ENCODE peak calls at places on chromosomes 1 and 21, in ten cellular contexts. One of them, this sample, is unnamed.

GRCh38 chr21:26964379-26964778 is 2.5 kb downstream of the ADAMTS5 start:
- DNase-seq in tibial artery: peak; percentile 69
- DNase-seq in PC-3: no peak
- DNase-seq in fibroblast of mammary gland: peak; percentile 75
- DNase-seq in colonic mucosa: peak; percentile 33
- DNase-seq in AG04449: no peak
- DNase-seq in A549: no peak
- DNase-seq in pancreas: no peak
- DNase-seq in fibroblast of lung: no peak
- DNase-seq in uterus: peak; percentile 90
- DNase-seq in this sample: peak; percentile 26

GRCh38 chr21:39124852-39125251 is 58.4 kb downstream of the PSMG1 start:
- DNase-seq in tibial artery: no peak
- DNase-seq in fibroblast of mammary gland: no peak
- DNase-seq in fibroblast of lung: no peak
- DNase-seq in A549: no peak
- DNase-seq in colonic mucosa: no peak
- DNase-seq in PC-3: no peak
- DNase-seq in AG04449: no peak
- DNase-seq in uterus: no peak
- DNase-seq in pancreas: no peak
- DNase-seq in this sample: no peak

GRCh38 chr1:172670791-172671190 is 11.9 kb downstream of the FASLG start:
- DNase-seq in A549: no peak
- DNase-seq in colonic mucosa: no peak
- DNase-seq in tibial artery: no peak
- DNase-seq in uterus: no peak
- DNase-seq in AG04449: no peak
- DNase-seq in PC-3: no peak
- DNase-seq in pancreas: no peak
- DNase-seq in fibroblast of mammary gland: no peak
- DNase-seq in fibroblast of lung: no peak
- DNase-seq in this sample: no peak

GRCh38 chr1:109923131-109923945 is 12.7 kb downstream of the CSF1 start:
- DNase-seq in AG04449: no peak
- DNase-seq in uterus: no peak
- DNase-seq in pancreas: peak; percentile 9
- DNase-seq in fibroblast of lung: no peak
- DNase-seq in A549: no peak
- DNase-seq in colonic mucosa: peak; percentile 32
- DNase-seq in fibroblast of mammary gland: no peak
- DNase-seq in tibial artery: no peak
- DNase-seq in PC-3: no peak
- DNase-seq in this sample: peak; percentile 26

GRCh38 chr1:230495021-230495550 is 69.0 kb upstream of the PGBD5 start:
- DNase-seq in pancreas: no peak
- DNase-seq in AG04449: no peak
- DNase-seq in fibroblast of mammary gland: no peak
- DNase-seq in uterus: no peak
- DNase-seq in A549: no peak
- DNase-seq in PC-3: no peak
- DNase-seq in tibial artery: no peak
- DNase-seq in colonic mucosa: no peak
- DNase-seq in fibroblast of lung: no peak
- DNase-seq in this sample: no peak

GRCh38 chr1:181134543-181135461 is 46.3 kb downstream of the IER5 start:
- DNase-seq in pancreas: no peak
- DNase-seq in colonic mucosa: peak; percentile 67
- DNase-seq in uterus: no peak
- DNase-seq in tibial artery: no peak
- DNase-seq in AG04449: peak; percentile 68
- DNase-seq in A549: peak; percentile 77
- DNase-seq in PC-3: peak; percentile 53
- DNase-seq in fibroblast of mammary gland: peak; percentile 81
- DNase-seq in fibroblast of lung: peak; percentile 89
- DNase-seq in this sample: peak; percentile 73

GRCh38 chr1:246497331-246497915 is 9.7 kb downstream of the SMYD3 start:
- DNase-seq in fibroblast of lung: peak; percentile 63
- DNase-seq in tibial artery: no peak
- DNase-seq in PC-3: peak; percentile 92
- DNase-seq in uterus: no peak
- DNase-seq in colonic mucosa: no peak
- DNase-seq in A549: peak; percentile 79
- DNase-seq in AG04449: no peak
- DNase-seq in fibroblast of mammary gland: peak; percentile 83
- DNase-seq in pancreas: no peak
- DNase-seq in this sample: peak; percentile 90

GRCh38 chr1:151050051-151050688 is 2.6 kb downstream of the C1orf56 start:
- DNase-seq in A549: no peak
- DNase-seq in pancreas: no peak
- DNase-seq in AG04449: no peak
- DNase-seq in tibial artery: no peak
- DNase-seq in colonic mucosa: no peak
- DNase-seq in fibroblast of lung: no peak
- DNase-seq in PC-3: no peak
- DNase-seq in uterus: no peak
- DNase-seq in fibroblast of mammary gland: no peak
- DNase-seq in this sample: no peak

GRCh38 chr21:46183910-46184624 is at the start of gene SPATC1L:
- DNase-seq in tibial artery: no peak
- DNase-seq in pancreas: peak; percentile 51
- DNase-seq in uterus: peak; percentile 69
- DNase-seq in PC-3: peak; percentile 63
- DNase-seq in colonic mucosa: peak; percentile 60
- DNase-seq in fibroblast of lung: peak; percentile 85
- DNase-seq in fibroblast of mammary gland: peak; percentile 36
- DNase-seq in AG04449: no peak
- DNase-seq in A549: no peak
- DNase-seq in this sample: peak; percentile 61

GRCh38 chr21:46181436-46181835 is 2.8 kb downstream of the SPATC1L start:
- DNase-seq in PC-3: no peak
- DNase-seq in A549: no peak
- DNase-seq in uterus: no peak
- DNase-seq in pancreas: no peak
- DNase-seq in colonic mucosa: no peak
- DNase-seq in fibroblast of mammary gland: no peak
- DNase-seq in tibial artery: no peak
- DNase-seq in fibroblast of lung: no peak
- DNase-seq in AG04449: no peak
- DNase-seq in this sample: no peak

GRCh38 chr21:46180778-46181391 is 3.4 kb downstream of the SPATC1L start:
- DNase-seq in A549: no peak
- DNase-seq in pancreas: no peak
- DNase-seq in tibial artery: no peak
- DNase-seq in colonic mucosa: no peak
- DNase-seq in PC-3: no peak
- DNase-seq in uterus: no peak
- DNase-seq in fibroblast of lung: no peak
- DNase-seq in fibroblast of mammary gland: no peak
- DNase-seq in AG04449: no peak
- DNase-seq in this sample: no peak

GRCh38 chr21:46181953-46182547 is 2.2 kb downstream of the SPATC1L start:
- DNase-seq in tibial artery: no peak
- DNase-seq in pancreas: no peak
- DNase-seq in uterus: no peak
- DNase-seq in fibroblast of lung: no peak
- DNase-seq in A549: no peak
- DNase-seq in PC-3: no peak
- DNase-seq in fibroblast of mammary gland: no peak
- DNase-seq in colonic mucosa: peak; percentile 17
- DNase-seq in AG04449: no peak
- DNase-seq in this sample: no peak

DNA sequence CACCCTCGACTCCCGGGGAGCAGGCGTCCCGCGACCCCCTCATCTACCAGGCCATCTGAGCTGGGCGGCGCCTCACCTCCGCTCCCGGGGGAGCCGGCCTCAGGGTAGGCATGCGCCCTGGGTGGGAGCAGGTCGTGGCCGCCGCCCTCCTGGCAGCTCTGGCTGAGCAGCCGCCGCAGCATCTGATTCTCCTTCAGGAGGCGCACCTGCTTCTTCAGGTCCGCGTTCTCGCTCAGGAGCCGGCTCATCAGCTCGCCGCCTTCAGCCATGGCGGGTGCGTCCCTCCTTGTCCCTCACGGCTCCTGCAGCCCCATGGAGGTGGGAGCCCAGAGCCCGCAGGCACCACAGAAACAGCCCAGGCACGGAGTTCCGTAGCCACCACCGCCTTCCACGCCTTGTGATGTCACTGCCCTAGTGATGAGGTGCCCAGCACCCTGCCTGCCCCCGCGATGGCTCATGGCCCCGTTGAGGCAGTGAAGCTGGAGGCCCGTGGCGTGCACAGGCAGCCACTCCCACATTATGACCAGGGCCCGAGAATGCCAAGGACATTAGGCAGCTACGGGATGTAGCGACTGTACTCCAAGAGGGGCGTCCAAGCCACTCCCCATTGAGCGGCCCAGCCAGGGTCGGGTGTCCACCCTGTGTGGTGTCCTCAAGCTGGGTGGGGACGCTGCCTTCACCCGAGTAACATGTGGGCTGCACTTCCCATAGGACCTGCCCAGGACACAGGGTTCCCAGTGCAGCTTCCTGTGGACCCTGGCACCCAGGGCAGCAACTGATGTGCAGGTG is 1.5 kb downstream of the SPATC1L start:
- DNase-seq in tibial artery: no peak
- DNase-seq in fibroblast of mammary gland: no peak
- DNase-seq in uterus: no peak
- DNase-seq in AG04449: no peak
- DNase-seq in PC-3: no peak
- DNase-seq in colonic mucosa: peak; percentile 20
- DNase-seq in fibroblast of lung: no peak
- DNase-seq in pancreas: no peak
- DNase-seq in A549: no peak
- DNase-seq in this sample: no peak
- H3K4me3 ChIP-seq in tibial artery: no peak overlapping the region
- H3K4me3 ChIP-seq in fibroblast of mammary gland: no peak overlapping the region
- H3K4me3 ChIP-seq in uterus: no peak overlapping the region
- H3K4me3 ChIP-seq in AG04449: no peak overlapping the region
- H3K4me3 ChIP-seq in PC-3: no peak overlapping the region
- H3K4me3 ChIP-seq in colonic mucosa: no peak overlapping the region
- H3K4me3 ChIP-seq in fibroblast of lung: no peak overlapping the region
- H3K4me3 ChIP-seq in pancreas: no peak overlapping the region
- H3K4me3 ChIP-seq in A549: no peak overlapping the region
- H3K4me3 ChIP-seq in this sample: no peak overlapping the region

DNA sequence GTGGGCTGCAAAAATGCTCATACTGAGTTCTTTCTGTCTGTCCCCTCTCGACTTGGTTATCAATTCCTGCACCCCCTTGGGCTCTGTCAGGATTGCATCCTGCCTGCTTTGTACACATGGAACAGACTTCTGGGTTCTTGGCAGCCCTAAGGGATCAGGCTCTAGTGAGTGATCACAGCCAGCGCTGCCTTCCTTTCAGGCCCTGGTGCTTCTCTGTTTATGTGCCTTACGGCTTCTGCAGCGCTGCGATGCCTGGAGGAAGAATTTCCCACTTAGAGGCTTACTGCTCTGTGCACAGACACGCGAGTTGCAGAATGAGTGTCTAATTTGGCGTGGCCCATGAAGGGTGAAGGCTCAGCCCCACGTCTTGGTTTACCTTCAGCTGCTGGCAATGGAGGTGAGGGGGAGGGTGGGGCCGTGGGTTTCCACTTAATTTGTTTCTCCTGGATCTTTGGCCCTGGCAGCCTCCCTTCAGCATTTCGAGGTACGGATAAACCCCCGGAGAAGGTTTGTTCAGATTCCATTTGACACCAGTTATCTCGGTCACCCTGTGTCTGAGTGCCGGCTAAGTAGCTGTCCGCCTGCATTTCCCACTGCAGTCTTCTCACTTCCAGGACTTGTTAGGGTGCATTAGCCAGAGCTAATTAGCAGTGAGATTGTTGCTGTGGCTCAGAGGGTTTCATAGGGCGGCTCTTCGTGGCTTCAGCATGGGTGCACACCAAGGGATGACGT is 227.3 kb downstream of the DYRK1A start:
- DNase-seq in tibial artery: no peak
- DNase-seq in fibroblast of lung: no peak
- DNase-seq in AG04449: no peak
- DNase-seq in PC-3: no peak
- DNase-seq in A549: no peak
- DNase-seq in colonic mucosa: no peak
- DNase-seq in pancreas: no peak
- DNase-seq in uterus: no peak
- DNase-seq in fibroblast of mammary gland: no peak
- DNase-seq in this sample: peak; percentile 16
- TF ChIP-seq CTCF in tibial artery: no peak
- TF ChIP-seq CTCF in fibroblast of lung: no peak
- TF ChIP-seq CTCF in AG04449: no peak
- TF ChIP-seq CTCF in PC-3: no peak
- TF ChIP-seq CTCF in A549: no peak
- TF ChIP-seq CTCF in colonic mucosa: no peak
- TF ChIP-seq CTCF in pancreas: no peak
- TF ChIP-seq CTCF in uterus: no peak
- TF ChIP-seq CTCF in fibroblast of mammary gland: no peak
- TF ChIP-seq CTCF in this sample: no peak

GRCh38 chr1:74733616-74734484 is 898 bp downstream of the TYW3 start:
- DNase-seq in pancreas: peak; percentile 33
- DNase-seq in AG04449: no peak
- DNase-seq in uterus: no peak
- DNase-seq in A549: peak; percentile 73
- DNase-seq in fibroblast of lung: peak; percentile 75
- DNase-seq in PC-3: peak; percentile 81
- DNase-seq in tibial artery: no peak
- DNase-seq in fibroblast of mammary gland: peak; percentile 82
- DNase-seq in colonic mucosa: peak; percentile 60
- DNase-seq in this sample: peak; percentile 85

GRCh38 chr1:74732960-74733615 is at the start of the genes CRYZ and TYW3:
- DNase-seq in tibial artery: peak; percentile 92
- DNase-seq in pancreas: peak; percentile 93
- DNase-seq in uterus: peak; percentile 93
- DNase-seq in A549: peak; percentile 92
- DNase-seq in colonic mucosa: peak; percentile 96
- DNase-seq in PC-3: peak; percentile 95
- DNase-seq in fibroblast of mammary gland: peak; percentile 93
- DNase-seq in AG04449: peak; percentile 69
- DNase-seq in fibroblast of lung: peak; percentile 94
- DNase-seq in this sample: peak; percentile 96

GRCh38 chr1:74728736-74729135 is 4.1 kb downstream of the CRYZ start:
- DNase-seq in pancreas: no peak
- DNase-seq in PC-3: no peak
- DNase-seq in fibroblast of mammary gland: peak; percentile 54
- DNase-seq in A549: no peak
- DNase-seq in uterus: no peak
- DNase-seq in fibroblast of lung: no peak
- DNase-seq in AG04449: no peak
- DNase-seq in tibial artery: no peak
- DNase-seq in colonic mucosa: no peak
- DNase-seq in this sample: peak; percentile 33

GRCh38 chr1:74729741-74730478 is 2.9 kb downstream of the CRYZ start:
- DNase-seq in AG04449: no peak
- DNase-seq in pancreas: no peak
- DNase-seq in fibroblast of mammary gland: peak; percentile 84
- DNase-seq in fibroblast of lung: peak; percentile 69
- DNase-seq in A549: peak; percentile 82
- DNase-seq in uterus: no peak
- DNase-seq in colonic mucosa: no peak
- DNase-seq in PC-3: peak; percentile 75
- DNase-seq in tibial artery: no peak
- DNase-seq in this sample: peak; percentile 36

DNA sequence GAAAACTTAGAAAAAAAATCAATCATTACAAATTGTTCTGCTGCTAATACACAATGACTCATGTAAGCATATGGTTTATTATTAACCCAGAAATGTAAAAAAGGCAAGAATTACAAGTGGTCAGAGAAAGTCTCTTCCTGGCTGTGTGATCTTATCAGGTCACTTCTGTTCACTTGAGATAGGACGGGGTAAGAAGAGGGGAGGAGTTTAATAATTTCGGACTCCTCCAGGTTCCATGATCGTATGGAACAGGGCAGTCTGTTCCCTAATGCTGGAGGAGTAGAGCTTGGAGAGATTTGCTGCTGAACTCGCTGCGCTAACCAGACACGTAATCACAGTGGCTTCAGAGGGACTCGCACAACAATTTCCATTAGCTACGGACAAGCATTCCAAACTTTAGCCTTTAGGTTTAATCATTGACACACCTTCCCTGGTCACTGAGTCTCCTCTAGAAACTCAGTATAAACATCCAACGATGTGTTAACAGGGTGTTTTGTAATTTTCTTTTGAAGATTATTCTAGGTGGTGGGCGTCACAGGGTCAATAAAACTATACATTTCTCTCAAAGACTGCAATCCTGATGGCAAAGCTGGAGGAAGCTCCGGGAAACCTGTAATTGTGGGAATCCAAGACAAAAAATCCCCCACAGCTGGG is 1.3 kb downstream of the CRYZ start:
- DNase-seq in colonic mucosa: no peak
- DNase-seq in uterus: no peak
- DNase-seq in tibial artery: no peak
- DNase-seq in PC-3: peak; percentile 57
- DNase-seq in AG04449: no peak
- DNase-seq in fibroblast of lung: peak; percentile 32
- DNase-seq in fibroblast of mammary gland: peak; percentile 28
- DNase-seq in pancreas: peak; percentile 55
- DNase-seq in A549: peak; percentile 61
- DNase-seq in this sample: no peak
- H3K4me3 ChIP-seq in colonic mucosa: peak overlapping the region; percentile 61
- H3K4me3 ChIP-seq in uterus: peak overlapping the region; percentile 79
- H3K4me3 ChIP-seq in tibial artery: peak overlapping the region; percentile 67
- H3K4me3 ChIP-seq in PC-3: peak overlapping the region; percentile 81
- H3K4me3 ChIP-seq in AG04449: peak overlapping the region; percentile 42
- H3K4me3 ChIP-seq in fibroblast of lung: no peak overlapping the region
- H3K4me3 ChIP-seq in fibroblast of mammary gland: peak overlapping the region; percentile 83
- H3K4me3 ChIP-seq in pancreas: peak overlapping the region; percentile 54
- H3K4me3 ChIP-seq in A549: peak overlapping the region; percentile 66
- H3K4me3 ChIP-seq in this sample: no peak overlapping the region

GRCh38 chr1:236751385-236751784 is 43.7 kb upstream of the MTR start:
- DNase-seq in fibroblast of mammary gland: no peak
- DNase-seq in fibroblast of lung: no peak
- DNase-seq in pancreas: no peak
- DNase-seq in colonic mucosa: no peak
- DNase-seq in A549: no peak
- DNase-seq in PC-3: no peak
- DNase-seq in uterus: no peak
- DNase-seq in tibial artery: no peak
- DNase-seq in AG04449: no peak
- DNase-seq in this sample: no peak

GRCh38 chr1:236747311-236747956 is 47.7 kb upstream of the MTR start:
- DNase-seq in AG04449: no peak
- DNase-seq in fibroblast of lung: no peak
- DNase-seq in colonic mucosa: no peak
- DNase-seq in PC-3: no peak
- DNase-seq in pancreas: no peak
- DNase-seq in A549: no peak
- DNase-seq in uterus: no peak
- DNase-seq in fibroblast of mammary gland: no peak
- DNase-seq in tibial artery: no peak
- DNase-seq in this sample: no peak

GRCh38 chr1:236750928-236751327 is 44.2 kb upstream of the MTR start:
- DNase-seq in PC-3: no peak
- DNase-seq in fibroblast of mammary gland: no peak
- DNase-seq in colonic mucosa: no peak
- DNase-seq in fibroblast of lung: no peak
- DNase-seq in pancreas: no peak
- DNase-seq in uterus: no peak
- DNase-seq in AG04449: no peak
- DNase-seq in A549: no peak
- DNase-seq in tibial artery: no peak
- DNase-seq in this sample: no peak

GRCh38 chr1:236746785-236747184 is 48.3 kb upstream of the MTR start:
- DNase-seq in fibroblast of lung: no peak
- DNase-seq in PC-3: no peak
- DNase-seq in AG04449: no peak
- DNase-seq in uterus: no peak
- DNase-seq in A549: no peak
- DNase-seq in tibial artery: no peak
- DNase-seq in colonic mucosa: no peak
- DNase-seq in pancreas: no peak
- DNase-seq in fibroblast of mammary gland: no peak
- DNase-seq in this sample: no peak

DNA sequence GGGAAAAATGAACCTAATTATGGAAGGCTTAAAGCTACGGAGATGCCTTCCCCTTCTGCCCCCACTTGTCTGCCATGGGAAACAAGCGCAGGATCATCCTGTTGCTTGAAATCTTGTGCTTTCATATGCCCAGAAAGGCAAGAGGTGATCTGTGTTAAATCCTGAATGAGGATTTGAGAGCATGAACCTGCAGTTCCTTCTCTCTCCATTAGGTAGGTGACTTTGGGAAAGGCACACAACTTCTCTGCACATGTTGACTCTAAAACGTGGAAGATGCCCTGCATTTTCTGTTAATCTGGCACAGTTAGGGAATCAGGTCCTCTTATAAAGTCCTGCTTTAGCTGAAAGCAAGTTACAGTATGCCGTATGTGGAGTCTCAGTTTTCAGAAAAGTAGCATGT is 46.6 kb upstream of the MTR start:
- DNase-seq in pancreas: no peak
- DNase-seq in fibroblast of lung: no peak
- DNase-seq in AG04449: no peak
- DNase-seq in fibroblast of mammary gland: no peak
- DNase-seq in PC-3: peak; percentile 7
- DNase-seq in A549: peak; percentile 29
- DNase-seq in colonic mucosa: no peak
- DNase-seq in tibial artery: no peak
- DNase-seq in uterus: no peak
- DNase-seq in this sample: no peak
- TF ChIP-seq CTCF in pancreas: no peak
- TF ChIP-seq CTCF in fibroblast of lung: peak; percentile 8
- TF ChIP-seq CTCF in AG04449: no peak
- TF ChIP-seq CTCF in fibroblast of mammary gland: peak; percentile 21
- TF ChIP-seq CTCF in PC-3: peak; percentile 24
- TF ChIP-seq CTCF in A549: no peak
- TF ChIP-seq CTCF in colonic mucosa: no peak
- TF ChIP-seq CTCF in tibial artery: no peak
- TF ChIP-seq CTCF in uterus: no peak
- TF ChIP-seq CTCF in this sample: peak; percentile 17